ENCODE peak calls at places on chromosomes 6 and 20, in eight cellular contexts. One of them, this sample, is unnamed.

GRCh38 chr6:77834591-77834996 is 181.8 kb downstream of the MEI4 start:
- DNase-seq in central memory CD4-positive, alpha-beta T cell: no peak
- DNase-seq in AG08395: no peak
- DNase-seq in substantia nigra: no peak
- DNase-seq in SW 1271: no peak
- DNase-seq in HTR-8/SVneo: no peak
- DNase-seq in PC-9: no peak
- DNase-seq in stimulated activated CD4-positive, alpha-beta T cell treated with anti-CD3 and anti-CD28 coated beads, TNF-alpha, amount 100 ng/mL, for 4 hours: no peak
- DNase-seq in this sample: no peak

GRCh38 chr6:36455486-36456027 is 12.8 kb downstream of the KCTD20 start:
- DNase-seq in stimulated activated CD4-positive, alpha-beta T cell treated with anti-CD3 and anti-CD28 coated beads, TNF-alpha, amount 100 ng/mL, for 4 hours: no peak
- DNase-seq in AG08395: no peak
- DNase-seq in central memory CD4-positive, alpha-beta T cell: no peak
- DNase-seq in PC-9: peak; percentile 35
- DNase-seq in substantia nigra: no peak
- DNase-seq in SW 1271: no peak
- DNase-seq in HTR-8/SVneo: no peak
- DNase-seq in this sample: no peak

GRCh38 chr20:35312348-35312747 is 20.1 kb upstream of the FAM83C start:
- DNase-seq in SW 1271: peak; percentile 100
- DNase-seq in substantia nigra: no peak
- DNase-seq in stimulated activated CD4-positive, alpha-beta T cell treated with anti-CD3 and anti-CD28 coated beads, TNF-alpha, amount 100 ng/mL, for 4 hours: no peak
- DNase-seq in central memory CD4-positive, alpha-beta T cell: no peak
- DNase-seq in PC-9: peak; percentile 74
- DNase-seq in HTR-8/SVneo: peak; percentile 71
- DNase-seq in AG08395: peak; percentile 75
- DNase-seq in this sample: no peak

GRCh38 chr20:57791178-57791945 is 81.5 kb upstream of the PMEPA1 start:
- DNase-seq in substantia nigra: no peak
- DNase-seq in PC-9: no peak
- DNase-seq in central memory CD4-positive, alpha-beta T cell: no peak
- DNase-seq in SW 1271: no peak
- DNase-seq in AG08395: no peak
- DNase-seq in HTR-8/SVneo: no peak
- DNase-seq in stimulated activated CD4-positive, alpha-beta T cell treated with anti-CD3 and anti-CD28 coated beads, TNF-alpha, amount 100 ng/mL, for 4 hours: no peak
- DNase-seq in this sample: no peak

GRCh38 chr6:170445487-170445886 is 107.6 kb downstream of the PSMB1 start:
- DNase-seq in HTR-8/SVneo: no peak
- DNase-seq in PC-9: no peak
- DNase-seq in AG08395: peak; percentile 23
- DNase-seq in stimulated activated CD4-positive, alpha-beta T cell treated with anti-CD3 and anti-CD28 coated beads, TNF-alpha, amount 100 ng/mL, for 4 hours: no peak
- DNase-seq in SW 1271: no peak
- DNase-seq in substantia nigra: no peak
- DNase-seq in central memory CD4-positive, alpha-beta T cell: no peak
- DNase-seq in this sample: no peak

GRCh38 chr20:43520074-43520473 is 12.6 kb downstream of the L3MBTL1 start:
- DNase-seq in PC-9: no peak
- DNase-seq in SW 1271: no peak
- DNase-seq in central memory CD4-positive, alpha-beta T cell: no peak
- DNase-seq in stimulated activated CD4-positive, alpha-beta T cell treated with anti-CD3 and anti-CD28 coated beads, TNF-alpha, amount 100 ng/mL, for 4 hours: no peak
- DNase-seq in substantia nigra: no peak
- DNase-seq in AG08395: no peak
- DNase-seq in HTR-8/SVneo: no peak
- DNase-seq in this sample: no peak

GRCh38 chr6:28105286-28105685 is 19.1 kb upstream of the ZSCAN16 start:
- DNase-seq in SW 1271: peak; percentile 4
- DNase-seq in substantia nigra: no peak
- DNase-seq in stimulated activated CD4-positive, alpha-beta T cell treated with anti-CD3 and anti-CD28 coated beads, TNF-alpha, amount 100 ng/mL, for 4 hours: no peak
- DNase-seq in HTR-8/SVneo: peak; percentile 18
- DNase-seq in PC-9: no peak
- DNase-seq in AG08395: peak; percentile 18
- DNase-seq in central memory CD4-positive, alpha-beta T cell: no peak
- DNase-seq in this sample: no peak

GRCh38 chr20:60627751-60628565 is 624.1 kb upstream of the CDH4 start:
- DNase-seq in substantia nigra: no peak
- DNase-seq in SW 1271: no peak
- DNase-seq in HTR-8/SVneo: no peak
- DNase-seq in stimulated activated CD4-positive, alpha-beta T cell treated with anti-CD3 and anti-CD28 coated beads, TNF-alpha, amount 100 ng/mL, for 4 hours: no peak
- DNase-seq in AG08395: no peak
- DNase-seq in central memory CD4-positive, alpha-beta T cell: no peak
- DNase-seq in PC-9: no peak
- DNase-seq in this sample: no peak

GRCh38 chr6:151682922-151683321 is 124.6 kb upstream of the ESR1 start:
- DNase-seq in substantia nigra: no peak
- DNase-seq in AG08395: no peak
- DNase-seq in stimulated activated CD4-positive, alpha-beta T cell treated with anti-CD3 and anti-CD28 coated beads, TNF-alpha, amount 100 ng/mL, for 4 hours: no peak
- DNase-seq in SW 1271: no peak
- DNase-seq in HTR-8/SVneo: no peak
- DNase-seq in central memory CD4-positive, alpha-beta T cell: no peak
- DNase-seq in PC-9: no peak
- DNase-seq in this sample: no peak

GRCh38 chr6:11609324-11610071 is 71.9 kb downstream of the TMEM170B start:
- DNase-seq in AG08395: peak; percentile 89
- DNase-seq in stimulated activated CD4-positive, alpha-beta T cell treated with anti-CD3 and anti-CD28 coated beads, TNF-alpha, amount 100 ng/mL, for 4 hours: no peak
- DNase-seq in central memory CD4-positive, alpha-beta T cell: no peak
- DNase-seq in SW 1271: peak; percentile 88
- DNase-seq in PC-9: peak; percentile 77
- DNase-seq in substantia nigra: peak; percentile 19
- DNase-seq in HTR-8/SVneo: peak; percentile 57
- DNase-seq in this sample: no peak

GRCh38 chr20:48459729-48460395 is 367.9 kb downstream of the PREX1 start:
- DNase-seq in SW 1271: no peak
- DNase-seq in PC-9: no peak
- DNase-seq in central memory CD4-positive, alpha-beta T cell: no peak
- DNase-seq in substantia nigra: no peak
- DNase-seq in AG08395: no peak
- DNase-seq in stimulated activated CD4-positive, alpha-beta T cell treated with anti-CD3 and anti-CD28 coated beads, TNF-alpha, amount 100 ng/mL, for 4 hours: no peak
- DNase-seq in HTR-8/SVneo: no peak
- DNase-seq in this sample: no peak

GRCh38 chr20:31542201-31542842 is 28.1 kb downstream of the HM13 start:
- DNase-seq in PC-9: peak; percentile 85
- DNase-seq in substantia nigra: no peak
- DNase-seq in SW 1271: peak; percentile 68
- DNase-seq in HTR-8/SVneo: peak; percentile 31
- DNase-seq in stimulated activated CD4-positive, alpha-beta T cell treated with anti-CD3 and anti-CD28 coated beads, TNF-alpha, amount 100 ng/mL, for 4 hours: no peak
- DNase-seq in AG08395: peak; percentile 59
- DNase-seq in central memory CD4-positive, alpha-beta T cell: no peak
- DNase-seq in this sample: no peak

GRCh38 chr20:18443841-18444240 is 23.0 kb downstream of the DZANK1 start:
- DNase-seq in central memory CD4-positive, alpha-beta T cell: no peak
- DNase-seq in AG08395: no peak
- DNase-seq in SW 1271: no peak
- DNase-seq in substantia nigra: no peak
- DNase-seq in PC-9: no peak
- DNase-seq in stimulated activated CD4-positive, alpha-beta T cell treated with anti-CD3 and anti-CD28 coated beads, TNF-alpha, amount 100 ng/mL, for 4 hours: no peak
- DNase-seq in HTR-8/SVneo: no peak
- DNase-seq in this sample: no peak

GRCh38 chr6:4589295-4589694 is 186.9 kb upstream of the CDYL start:
- DNase-seq in AG08395: no peak
- DNase-seq in SW 1271: no peak
- DNase-seq in stimulated activated CD4-positive, alpha-beta T cell treated with anti-CD3 and anti-CD28 coated beads, TNF-alpha, amount 100 ng/mL, for 4 hours: no peak
- DNase-seq in central memory CD4-positive, alpha-beta T cell: no peak
- DNase-seq in PC-9: no peak
- DNase-seq in substantia nigra: no peak
- DNase-seq in HTR-8/SVneo: no peak
- DNase-seq in this sample: no peak

GRCh38 chr20:24798930-24799705 is 150.0 kb upstream of the CST7 start:
- DNase-seq in SW 1271: no peak
- DNase-seq in central memory CD4-positive, alpha-beta T cell: no peak
- DNase-seq in stimulated activated CD4-positive, alpha-beta T cell treated with anti-CD3 and anti-CD28 coated beads, TNF-alpha, amount 100 ng/mL, for 4 hours: no peak
- DNase-seq in PC-9: no peak
- DNase-seq in AG08395: peak; percentile 31
- DNase-seq in substantia nigra: no peak
- DNase-seq in HTR-8/SVneo: peak; percentile 26
- DNase-seq in this sample: no peak

GRCh38 chr20:52748235-52748950 is 223.8 kb upstream of the TSHZ2 start:
- DNase-seq in stimulated activated CD4-positive, alpha-beta T cell treated with anti-CD3 and anti-CD28 coated beads, TNF-alpha, amount 100 ng/mL, for 4 hours: no peak
- DNase-seq in HTR-8/SVneo: no peak
- DNase-seq in PC-9: no peak
- DNase-seq in substantia nigra: peak; percentile 3
- DNase-seq in AG08395: peak; percentile 24
- DNase-seq in SW 1271: no peak
- DNase-seq in central memory CD4-positive, alpha-beta T cell: no peak
- DNase-seq in this sample: no peak

GRCh38 chr6:157982580-157983438 is 1.1 kb downstream of the SYNJ2 start:
- DNase-seq in substantia nigra: no peak
- DNase-seq in SW 1271: peak; percentile 22
- DNase-seq in stimulated activated CD4-positive, alpha-beta T cell treated with anti-CD3 and anti-CD28 coated beads, TNF-alpha, amount 100 ng/mL, for 4 hours: no peak
- DNase-seq in HTR-8/SVneo: no peak
- DNase-seq in central memory CD4-positive, alpha-beta T cell: peak; percentile 7
- DNase-seq in PC-9: no peak
- DNase-seq in AG08395: peak; percentile 45
- DNase-seq in this sample: no peak

GRCh38 chr20:62064788-62065668 is 653 bp downstream of the TAF4 start:
- DNase-seq in substantia nigra: no peak
- DNase-seq in AG08395: no peak
- DNase-seq in SW 1271: no peak
- DNase-seq in stimulated activated CD4-positive, alpha-beta T cell treated with anti-CD3 and anti-CD28 coated beads, TNF-alpha, amount 100 ng/mL, for 4 hours: no peak
- DNase-seq in PC-9: peak; percentile 19
- DNase-seq in HTR-8/SVneo: no peak
- DNase-seq in central memory CD4-positive, alpha-beta T cell: no peak
- DNase-seq in this sample: no peak

GRCh38 chr20:64161595-64162238 is 2.5 kb upstream of the MYT1 start:
- DNase-seq in HTR-8/SVneo: no peak
- DNase-seq in central memory CD4-positive, alpha-beta T cell: peak; percentile 9
- DNase-seq in substantia nigra: no peak
- DNase-seq in PC-9: peak; percentile 19
- DNase-seq in AG08395: peak; percentile 51
- DNase-seq in stimulated activated CD4-positive, alpha-beta T cell treated with anti-CD3 and anti-CD28 coated beads, TNF-alpha, amount 100 ng/mL, for 4 hours: peak; percentile 4
- DNase-seq in SW 1271: no peak
- DNase-seq in this sample: no peak

GRCh38 chr6:131197716-131198115 is 62.4 kb downstream of the AKAP7 start:
- DNase-seq in central memory CD4-positive, alpha-beta T cell: peak; percentile 52
- DNase-seq in HTR-8/SVneo: no peak
- DNase-seq in AG08395: no peak
- DNase-seq in substantia nigra: no peak
- DNase-seq in PC-9: no peak
- DNase-seq in stimulated activated CD4-positive, alpha-beta T cell treated with anti-CD3 and anti-CD28 coated beads, TNF-alpha, amount 100 ng/mL, for 4 hours: no peak
- DNase-seq in SW 1271: no peak
- DNase-seq in this sample: peak; percentile 45

GRCh38 chr6:129704708-129705107 is 5.3 kb downstream of the ARHGAP18 start:
- DNase-seq in central memory CD4-positive, alpha-beta T cell: no peak
- DNase-seq in stimulated activated CD4-positive, alpha-beta T cell treated with anti-CD3 and anti-CD28 coated beads, TNF-alpha, amount 100 ng/mL, for 4 hours: no peak
- DNase-seq in PC-9: no peak
- DNase-seq in HTR-8/SVneo: no peak
- DNase-seq in AG08395: no peak
- DNase-seq in SW 1271: no peak
- DNase-seq in substantia nigra: no peak
- DNase-seq in this sample: no peak

GRCh38 chr6:7229376-7230326 is 83.3 kb downstream of the SSR1 start:
- DNase-seq in SW 1271: no peak
- DNase-seq in HTR-8/SVneo: no peak
- DNase-seq in stimulated activated CD4-positive, alpha-beta T cell treated with anti-CD3 and anti-CD28 coated beads, TNF-alpha, amount 100 ng/mL, for 4 hours: no peak
- DNase-seq in PC-9: no peak
- DNase-seq in AG08395: no peak
- DNase-seq in substantia nigra: no peak
- DNase-seq in central memory CD4-positive, alpha-beta T cell: no peak
- DNase-seq in this sample: no peak

GRCh38 chr20:15674253-15675145 is 898.7 kb downstream of the KIF16B start:
- DNase-seq in HTR-8/SVneo: no peak
- DNase-seq in substantia nigra: no peak
- DNase-seq in AG08395: no peak
- DNase-seq in SW 1271: no peak
- DNase-seq in PC-9: no peak
- DNase-seq in central memory CD4-positive, alpha-beta T cell: no peak
- DNase-seq in stimulated activated CD4-positive, alpha-beta T cell treated with anti-CD3 and anti-CD28 coated beads, TNF-alpha, amount 100 ng/mL, for 4 hours: no peak
- DNase-seq in this sample: no peak

GRCh38 chr6:21953831-21954801 is 342.7 kb downstream of the PRL start:
- DNase-seq in PC-9: no peak
- DNase-seq in HTR-8/SVneo: no peak
- DNase-seq in stimulated activated CD4-positive, alpha-beta T cell treated with anti-CD3 and anti-CD28 coated beads, TNF-alpha, amount 100 ng/mL, for 4 hours: no peak
- DNase-seq in central memory CD4-positive, alpha-beta T cell: no peak
- DNase-seq in AG08395: peak; percentile 13
- DNase-seq in SW 1271: no peak
- DNase-seq in substantia nigra: no peak
- DNase-seq in this sample: no peak

GRCh38 chr6:86563197-86563596 is 374.1 kb upstream of the HTR1E start:
- DNase-seq in PC-9: no peak
- DNase-seq in stimulated activated CD4-positive, alpha-beta T cell treated with anti-CD3 and anti-CD28 coated beads, TNF-alpha, amount 100 ng/mL, for 4 hours: no peak
- DNase-seq in SW 1271: no peak
- DNase-seq in substantia nigra: no peak
- DNase-seq in central memory CD4-positive, alpha-beta T cell: no peak
- DNase-seq in AG08395: no peak
- DNase-seq in HTR-8/SVneo: no peak
- DNase-seq in this sample: no peak

GRCh38 chr6:88650029-88650619 is 313.3 kb downstream of the RNGTT start:
- DNase-seq in substantia nigra: no peak
- DNase-seq in central memory CD4-positive, alpha-beta T cell: no peak
- DNase-seq in SW 1271: no peak
- DNase-seq in AG08395: peak; percentile 59
- DNase-seq in stimulated activated CD4-positive, alpha-beta T cell treated with anti-CD3 and anti-CD28 coated beads, TNF-alpha, amount 100 ng/mL, for 4 hours: no peak
- DNase-seq in HTR-8/SVneo: no peak
- DNase-seq in PC-9: no peak
- DNase-seq in this sample: no peak

GRCh38 chr6:72552938-72553337 is 68.9 kb upstream of the KCNQ5 start:
- DNase-seq in central memory CD4-positive, alpha-beta T cell: no peak
- DNase-seq in AG08395: peak; percentile 17
- DNase-seq in PC-9: no peak
- DNase-seq in SW 1271: peak; percentile 45
- DNase-seq in HTR-8/SVneo: no peak
- DNase-seq in stimulated activated CD4-positive, alpha-beta T cell treated with anti-CD3 and anti-CD28 coated beads, TNF-alpha, amount 100 ng/mL, for 4 hours: no peak
- DNase-seq in substantia nigra: no peak
- DNase-seq in this sample: no peak

GRCh38 chr20:46694484-46694883 is 5.2 kb upstream of the TP53RK start:
- DNase-seq in substantia nigra: no peak
- DNase-seq in SW 1271: no peak
- DNase-seq in central memory CD4-positive, alpha-beta T cell: peak; percentile 8
- DNase-seq in HTR-8/SVneo: peak; percentile 60
- DNase-seq in stimulated activated CD4-positive, alpha-beta T cell treated with anti-CD3 and anti-CD28 coated beads, TNF-alpha, amount 100 ng/mL, for 4 hours: no peak
- DNase-seq in AG08395: no peak
- DNase-seq in PC-9: no peak
- DNase-seq in this sample: peak; percentile 10

GRCh38 chr20:1894471-1894950 is 696 bp upstream of the SIRPA start:
- DNase-seq in central memory CD4-positive, alpha-beta T cell: no peak
- DNase-seq in substantia nigra: peak; percentile 85
- DNase-seq in stimulated activated CD4-positive, alpha-beta T cell treated with anti-CD3 and anti-CD28 coated beads, TNF-alpha, amount 100 ng/mL, for 4 hours: no peak
- DNase-seq in HTR-8/SVneo: peak; percentile 37
- DNase-seq in PC-9: peak; percentile 62
- DNase-seq in AG08395: peak; percentile 75
- DNase-seq in SW 1271: peak; percentile 17
- DNase-seq in this sample: no peak